ENCODE peak calls at places on chromosomes 5 and 9, in six cellular contexts. O is lung, I is fibroblast of pulmonary artery, Q is GM12865, K is Peyer's patch, A is sigmoid colon. M is an unnamed sample.

GRCh38 chr5:139416651-139417050 is 12.8 kb upstream of the SPATA24 start:
- DNase-seq in O (no peak), I (no peak), Q (no peak), K (no peak), A (no peak), M (no peak)

GRCh38 chr5:78747703-78748359 is 99.3 kb upstream of the LHFPL2 start:
- DNase-seq in O (no peak), I (peak; percentile 70), Q (no peak), K (no peak), A (no peak), M (peak; percentile 89)

GRCh38 chr5:119268387-119269060 is 87.3 kb upstream of the TNFAIP8 start:
- DNase-seq in O (peak; percentile 98), I (peak; percentile 93), Q (peak; percentile 98), K (peak; percentile 98), A (peak; percentile 98), M (peak; percentile 92)

GRCh38 chr5:132003170-132003744 is 8.2 kb downstream of the ACSL6 start:
- DNase-seq in O (no peak), I (peak; percentile 20), Q (no peak), K (no peak), A (no peak), M (peak; percentile 3)

GRCh38 chr9:37026936-37027581 is 7.0 kb downstream of the PAX5 start:
- DNase-seq in O (no peak), I (no peak), Q (peak; percentile 64), K (peak; percentile 44), A (no peak), M (no peak)

GRCh38 chr5:37146896-37147295 is 102.3 kb downstream of the CPLANE1 start:
- DNase-seq in O (no peak), I (no peak), Q (no peak), K (no peak), A (no peak), M (no peak)

GRCh38 chr5:56183507-56183906 is 49.6 kb downstream of the ANKRD55 start:
- DNase-seq in O (no peak), I (peak; percentile 92), Q (peak; percentile 9), K (no peak), A (no peak), M (peak; percentile 83)

GRCh38 chr9:126615251-126615790 is 1.6 kb downstream of the LMX1B start:
- DNase-seq in O (peak; percentile 39), I (peak; percentile 18), Q (peak; percentile 20), K (no peak), A (no peak), M (peak; percentile 9)

GRCh38 chr9:37392272-37392671 is 30.2 kb upstream of the GRHPR start:
- DNase-seq in O (no peak), I (no peak), Q (no peak), K (no peak), A (no peak), M (no peak)

GRCh38 chr5:103962023-103962422 is 399.4 kb upstream of the NUDT12 start:
- DNase-seq in O (no peak), I (no peak), Q (no peak), K (no peak), A (no peak), M (no peak)

GRCh38 chr9:81798606-81799005 is 109.3 kb upstream of the TLE1 start:
- DNase-seq in O (no peak), I (no peak), Q (no peak), K (no peak), A (no peak), M (no peak)

GRCh38 chr5:149995385-149996085 is 4.9 kb downstream of the TIGD6 start:
- DNase-seq in O (no peak), I (no peak), Q (no peak), K (no peak), A (no peak), M (no peak)

GRCh38 chr5:124474821-124475220 is 271.6 kb downstream of the ZNF608 start:
- DNase-seq in O (no peak), I (no peak), Q (no peak), K (no peak), A (no peak), M (peak; percentile 13)

GRCh38 chr9:92187989-92188714 is 72.9 kb upstream of the SPTLC1 start:
- DNase-seq in O (no peak), I (no peak), Q (peak; percentile 37), K (no peak), A (no peak), M (no peak)

GRCh38 chr9:16625106-16625505 is 245.4 kb downstream of the BNC2 start:
- DNase-seq in O (no peak), I (no peak), Q (no peak), K (no peak), A (no peak), M (no peak)

GRCh38 chr9:95757483-95757882 is 118.0 kb upstream of the ERCC6L2 start:
- DNase-seq in O (no peak), I (no peak), Q (peak; percentile 18), K (no peak), A (no peak), M (no peak)

GRCh38 chr5:157253547-157253946 is 12.4 kb upstream of the CYFIP2 start:
- DNase-seq in O (peak; percentile 55), I (peak; percentile 64), Q (peak; percentile 49), K (peak; percentile 47), A (no peak), M (peak; percentile 60)

DNA sequence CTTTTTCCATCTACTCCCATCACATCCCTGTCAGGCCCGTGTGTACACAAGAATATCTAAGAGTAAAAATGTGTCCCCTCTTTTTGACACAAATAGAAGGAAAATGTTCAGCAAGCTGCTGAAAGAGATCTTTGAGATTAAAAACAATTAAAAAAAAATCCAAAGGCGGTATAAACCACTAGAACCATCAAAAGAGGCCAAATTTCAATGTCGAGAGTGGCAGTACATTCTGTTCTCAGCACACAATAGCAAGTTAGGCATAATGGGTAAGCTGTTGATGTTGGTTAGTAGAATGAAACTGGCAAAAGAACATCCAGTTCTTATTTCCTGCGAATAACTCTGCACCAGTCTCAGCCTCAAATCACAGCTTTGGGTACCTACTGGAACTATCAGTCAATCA is 95.2 kb upstream of the IL7R start:
- DNase-seq in O (no peak), I (no peak), Q (no peak), K (no peak), A (no peak), M (no peak)
- TF ChIP-seq CTCF in O (no peak), I (no peak), Q (no peak), K (no peak), A (no peak), M (no peak)

GRCh38 chr9:106716820-106717219 is 146.1 kb upstream of the ZNF462 start:
- DNase-seq in O (no peak), I (no peak), Q (no peak), K (no peak), A (no peak), M (no peak)

GRCh38 chr9:106713206-106713605 is 149.8 kb upstream of the ZNF462 start:
- DNase-seq in O (no peak), I (no peak), Q (no peak), K (no peak), A (no peak), M (no peak)

GRCh38 chr9:106718996-106719395 is 144.0 kb upstream of the ZNF462 start:
- DNase-seq in O (no peak), I (peak; percentile 73), Q (no peak), K (no peak), A (no peak), M (peak; percentile 52)

GRCh38 chr9:106722051-106722753 is 140.8 kb upstream of the ZNF462 start:
- DNase-seq in O (no peak), I (no peak), Q (no peak), K (no peak), A (no peak), M (no peak)

DNA sequence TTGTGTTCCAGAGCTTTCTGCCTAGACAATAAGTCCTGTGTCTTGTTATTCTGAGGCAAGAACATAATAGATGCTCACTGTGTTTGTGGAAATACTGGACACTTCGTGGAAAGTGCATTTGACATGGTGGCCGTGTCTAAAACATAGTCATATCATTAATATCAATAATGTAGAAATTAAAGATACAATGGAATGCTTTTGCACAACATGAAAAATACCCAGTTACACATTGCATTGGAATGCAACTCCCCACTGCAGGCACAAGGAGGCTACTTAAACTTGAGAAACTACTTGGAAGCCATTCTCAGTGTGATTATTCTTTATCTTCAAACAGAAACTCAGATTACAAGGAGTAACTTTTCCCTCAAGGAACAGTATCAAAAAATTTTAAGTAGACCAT is 145.3 kb upstream of the ZNF462 start:
- DNase-seq in O (no peak), I (peak; percentile 87), Q (no peak), K (no peak), A (no peak), M (peak; percentile 78)
- TF ChIP-seq CTCF in O (no peak), I (peak; percentile 19), Q (no peak), K (no peak), A (no peak), M (no peak)

GRCh38 chr5:54117957-54118356 is 192.4 kb downstream of the ARL15 start:
- DNase-seq in O (no peak), I (no peak), Q (no peak), K (no peak), A (no peak), M (no peak)

GRCh38 chr5:54113060-54113459 is 197.3 kb downstream of the ARL15 start:
- DNase-seq in O (no peak), I (no peak), Q (no peak), K (no peak), A (no peak), M (peak; percentile 31)

GRCh38 chr5:54109931-54110330 is 200.4 kb downstream of the ARL15 start:
- DNase-seq in O (no peak), I (peak; percentile 41), Q (no peak), K (no peak), A (no peak), M (peak; percentile 44)

GRCh38 chr5:54120473-54120872 is 189.9 kb downstream of the ARL15 start:
- DNase-seq in O (no peak), I (no peak), Q (no peak), K (no peak), A (no peak), M (peak; percentile 83)

GRCh38 chr5:54115768-54116403 is 194.5 kb downstream of the ARL15 start:
- DNase-seq in O (no peak), I (no peak), Q (no peak), K (no peak), A (no peak), M (peak; percentile 56)
- TF ChIP-seq CTCF in O (no peak), I (no peak), Q (no peak), K (no peak), A (no peak), M (no peak)

GRCh38 chr5:172283020-172283861 is at the start of gene UBTD2:
- DNase-seq in O (peak; percentile 83), I (peak; percentile 73), Q (peak; percentile 87), K (peak; percentile 74), A (peak; percentile 90), M (peak; percentile 78)
- TF ChIP-seq CTCF in O (no peak), I (peak; percentile 17), Q (peak; percentile 55), K (peak; percentile 59), A (peak; percentile 49), M (peak; percentile 32)

M was measured in AG10803.